ENCODE peak calls at places on chromosome 11, in ten cellular contexts. A, J, K, Y, Z, N, D, E, H and U are unnamed samples.

GRCh38 chr11:134139873-134140331 is 71.0 kb downstream of the JAM3 start:
- DNase-seq in A (peak; percentile 86), J (peak; percentile 8), K (no peak), Y (peak; percentile 41), Z (peak; percentile 45), N (peak; percentile 47), D (peak; percentile 38), E (peak; percentile 72), H (peak; percentile 67), U (peak; percentile 46)

GRCh38 chr11:95799531-95799930 is 9.2 kb downstream of the CEP57 start:
- DNase-seq in A (peak; percentile 17), J (no peak), K (no peak), Y (no peak), Z (no peak), N (no peak), D (no peak), E (no peak), H (no peak), U (no peak)

GRCh38 chr11:44622721-44623258 is 57.3 kb downstream of the CD82 start:
- DNase-seq in A (no peak), J (no peak), K (no peak), Y (no peak), Z (no peak), N (no peak), D (no peak), E (no peak), H (no peak), U (no peak)

GRCh38 chr11:75589933-75590332 is 27.9 kb downstream of the SERPINH1 start:
- DNase-seq in A (no peak), J (no peak), K (no peak), Y (no peak), Z (peak; percentile 8), N (no peak), D (no peak), E (no peak), H (no peak), U (no peak)

GRCh38 chr11:69554849-69555248 is 73.4 kb downstream of the LINC01488 start:
- DNase-seq in A (no peak), J (no peak), K (no peak), Y (no peak), Z (no peak), N (no peak), D (no peak), E (no peak), H (no peak), U (no peak)

GRCh38 chr11:3138178-3139085 is 26.7 kb downstream of the OSBPL5 start:
- DNase-seq in A (no peak), J (no peak), K (no peak), Y (no peak), Z (no peak), N (no peak), D (no peak), E (no peak), H (no peak), U (no peak)

GRCh38 chr11:57306941-57307598 is 17.7 kb downstream of the TNKS1BP1 start:
- DNase-seq in A (peak; percentile 45), J (no peak), K (no peak), Y (no peak), Z (no peak), N (no peak), D (no peak), E (no peak), H (no peak), U (no peak)

GRCh38 chr11:67647471-67647870 is 3.1 kb downstream of the ACY3 start:
- DNase-seq in A (no peak), J (no peak), K (no peak), Y (no peak), Z (no peak), N (no peak), D (no peak), E (no peak), H (no peak), U (no peak)